ENCODE peak calls at places on chromosomes 1 and 21, in eight cellular contexts. S is effector CD4-positive, alpha-beta T cell; T is HTR-8/SVneo; Q is dorsolateral prefrontal cortex; R is Right ventricle myocardium superior; W is T-helper 17 cell; V is astrocyte; L is NB4. X is an unnamed sample.
A peak's percentile ranks its signal among the peaks of the same experiment; 100 is the strongest.

GRCh38 chr21:45945066-45945867 is 36.3 kb upstream of the COL6A1 start:
- DNase-seq in S (no peak), T (no peak), Q (no peak), R (peak; percentile 35), W (no peak), V (no peak), L (no peak), X (no peak)

GRCh38 chr1:157135646-157136045 is 2.5 kb downstream of the ETV3 start:
- DNase-seq in S (no peak), T (no peak), Q (no peak), R (no peak), W (no peak), V (no peak), L (no peak), X (no peak)

GRCh38 chr1:118785246-118785645 is 202.9 kb downstream of the TBX15 start:
- DNase-seq in S (no peak), T (no peak), Q (no peak), R (no peak), W (no peak), V (peak; percentile 0), L (peak; percentile 3), X (peak; percentile 49)

GRCh38 chr1:170414989-170415733 is 116.8 kb upstream of the GORAB start:
- DNase-seq in S (no peak), T (no peak), Q (no peak), R (peak; percentile 34), W (no peak), V (peak; percentile 42), L (no peak), X (no peak)

GRCh38 chr1:164565356-164565755 is 6.4 kb downstream of the PBX1 start:
- DNase-seq in S (no peak), T (no peak), Q (no peak), R (no peak), W (no peak), V (peak; percentile 52), L (no peak), X (no peak)

GRCh38 chr1:221018415-221018814 is 139.2 kb downstream of the HLX start:
- DNase-seq in S (no peak), T (no peak), Q (no peak), R (no peak), W (no peak), V (no peak), L (no peak), X (no peak)

GRCh38 chr1:232766224-232766890 is 38.9 kb upstream of the MAP10 start:
- DNase-seq in S (no peak), T (no peak), Q (no peak), R (no peak), W (no peak), V (peak; percentile 38), L (peak; percentile 44), X (no peak)

GRCh38 chr21:35204850-35205564 is 155.9 kb upstream of the RUNX1 start:
- DNase-seq in S (no peak), T (no peak), Q (peak; percentile 44), R (peak; percentile 81), W (no peak), V (peak; percentile 95), L (peak; percentile 73), X (peak; percentile 90)

GRCh38 chr1:181090653-181091126 is 2.2 kb downstream of the IER5 start:
- DNase-seq in S (no peak), T (no peak), Q (no peak), R (no peak), W (no peak), V (no peak), L (peak; percentile 24), X (peak; percentile 40)

GRCh38 chr1:81670286-81670685 is 130.4 kb upstream of the ADGRL2 start:
- DNase-seq in S (no peak), T (peak; percentile 53), Q (peak; percentile 53), R (peak; percentile 74), W (no peak), V (peak; percentile 94), L (no peak), X (no peak)

GRCh38 chr1:156119503-156120209 is 5.1 kb downstream of the LMNA start:
- DNase-seq in S (no peak), T (peak; percentile 62), Q (no peak), R (peak; percentile 55), W (no peak), V (peak; percentile 64), L (peak; percentile 84), X (peak; percentile 65)

GRCh38 chr21:14690886-14691285 is 144.8 kb upstream of the SAMSN1 start:
- DNase-seq in S (no peak), T (no peak), Q (no peak), R (no peak), W (no peak), V (no peak), L (peak; percentile 64), X (no peak)

GRCh38 chr1:50422675-50422945 is 633 bp downstream of the DMRTA2 start:
- DNase-seq in S (no peak), T (no peak), Q (no peak), R (no peak), W (no peak), V (no peak), L (no peak), X (no peak)

GRCh38 chr21:42651515-42652401 is 1.7 kb upstream of the PDE9A start:
- DNase-seq in S (no peak), T (no peak), Q (no peak), R (peak; percentile 44), W (no peak), V (no peak), L (peak; percentile 68), X (no peak)

GRCh38 chr1:30275926-30276736 is 447.3 kb downstream of the MATN1 start:
- DNase-seq in S (no peak), T (no peak), Q (no peak), R (no peak), W (no peak), V (no peak), L (no peak), X (no peak)

GRCh38 chr1:2804628-2805351 is 3.3 kb upstream of the TTC34 start:
- DNase-seq in S (no peak), T (no peak), Q (no peak), R (peak; percentile 17), W (no peak), V (no peak), L (no peak), X (no peak)

GRCh38 chr1:233868461-233868860 is 36.0 kb upstream of the SLC35F3 start:
- DNase-seq in S (no peak), T (no peak), Q (no peak), R (no peak), W (no peak), V (peak; percentile 83), L (peak; percentile 54), X (peak; percentile 66)

GRCh38 chr1:73782901-73783300 is 415.1 kb downstream of the LRRIQ3 start:
- DNase-seq in S (no peak), T (no peak), Q (no peak), R (no peak), W (no peak), V (peak; percentile 8), L (no peak), X (no peak)

GRCh38 chr1:238340989-238341388 is 450.3 kb upstream of the ZP4 start:
- DNase-seq in S (no peak), T (peak; percentile 29), Q (no peak), R (no peak), W (no peak), V (peak; percentile 69), L (no peak), X (no peak)

GRCh38 chr1:221741364-221741970 is 422 bp downstream of the DUSP10 start:
- DNase-seq in S (no peak), T (no peak), Q (no peak), R (peak; percentile 47), W (no peak), V (no peak), L (peak; percentile 73), X (peak; percentile 80)

GRCh38 chr1:53893999-53894636 is at the start of gene DIO1:
- DNase-seq in S (no peak), T (no peak), Q (no peak), R (no peak), W (no peak), V (no peak), L (no peak), X (no peak)

GRCh38 chr1:23809751-23810171 is 9.2 kb upstream of the GALE start:
- DNase-seq in S (peak; percentile 74), T (peak; percentile 64), Q (no peak), R (peak; percentile 75), W (peak; percentile 79), V (peak; percentile 36), L (peak; percentile 89), X (peak; percentile 94)

GRCh38 chr1:165629848-165630628 is 996 bp upstream of the MGST3 start:
- DNase-seq in S (no peak), T (no peak), Q (no peak), R (no peak), W (no peak), V (no peak), L (no peak), X (no peak)

GRCh38 chr1:173409613-173410012 is 67.5 kb upstream of the PRDX6 start:
- DNase-seq in S (no peak), T (no peak), Q (no peak), R (peak; percentile 66), W (no peak), V (peak; percentile 94), L (peak; percentile 79), X (peak; percentile 94)

GRCh38 chr1:20119351-20119750 is at the start of gene PLA2G2D:
- DNase-seq in S (no peak), T (no peak), Q (no peak), R (no peak), W (no peak), V (no peak), L (no peak), X (no peak)

GRCh38 chr1:15180189-15180588 is 26.6 kb downstream of the TMEM51 start:
- DNase-seq in S (no peak), T (no peak), Q (peak; percentile 72), R (no peak), W (no peak), V (no peak), L (no peak), X (no peak)

GRCh38 chr1:2412773-2413494 is 570 bp upstream of the PEX10 start:
- DNase-seq in S (no peak), T (no peak), Q (no peak), R (no peak), W (no peak), V (no peak), L (peak; percentile 50), X (peak; percentile 25)

GRCh38 chr1:210438928-210439841 is 110.5 kb downstream of the HHAT start:
- DNase-seq in S (no peak), T (peak; percentile 67), Q (no peak), R (no peak), W (no peak), V (peak; percentile 100), L (no peak), X (no peak)

GRCh38 chr1:178528219-178528962 is 15.5 kb downstream of the TEX35 start:
- DNase-seq in S (no peak), T (no peak), Q (no peak), R (no peak), W (no peak), V (no peak), L (no peak), X (no peak)

GRCh38 chr21:42777757-42778344 is 101.5 kb downstream of the WDR4 start:
- DNase-seq in S (no peak), T (no peak), Q (no peak), R (peak; percentile 9), W (no peak), V (no peak), L (no peak), X (no peak)

GRCh38 chr1:209675567-209676154 is 449 bp downstream of the G0S2 start:
- DNase-seq in S (no peak), T (no peak), Q (peak; percentile 42), R (peak; percentile 67), W (no peak), V (peak; percentile 27), L (peak; percentile 50), X (no peak)

GRCh38 chr1:227892930-227893695 is 54.6 kb downstream of the WNT9A start:
- DNase-seq in S (no peak), T (no peak), Q (no peak), R (peak; percentile 19), W (no peak), V (no peak), L (no peak), X (no peak)

GRCh38 chr1:65207317-65207716 is 59.3 kb downstream of the AK4 start:
- DNase-seq in S (no peak), T (no peak), Q (no peak), R (no peak), W (no peak), V (no peak), L (peak; percentile 15), X (peak; percentile 58)

GRCh38 chr1:177800386-177801058 is 169.3 kb downstream of the SEC16B start:
- DNase-seq in S (no peak), T (peak; percentile 10), Q (no peak), R (no peak), W (no peak), V (peak; percentile 72), L (peak; percentile 5), X (no peak)

X was measured in KBM-7.